ENCODE peak calls at places on chromosomes 12 and 14, in eight cellular contexts. Q is RWPE2, K is GM23338, C is astrocyte, A is PC-9, D is HCT116, X is kidney, J is adrenal gland. L is an unnamed sample. For H3K36me3, the result is how much of the 10 kb centered on the place peaks cover.

GRCh38 chr12:102562836-102563425 is 82.6 kb upstream of the IGF1 start:
- DNase-seq in Q (no peak), K (peak), C (no peak), A (peak), D (no peak), X (no peak), J (no peak), L (no peak)

GRCh38 chr12:6312529-6313325 is 2.2 kb downstream of the PLEKHG6 start:
- DNase-seq in Q (peak), K (peak), C (no peak), A (peak), D (no peak), X (peak), J (no peak), L (peak)

GRCh38 chr14:93269341-93270068 is 62.4 kb downstream of the UBR7 start:
- DNase-seq in Q (no peak), K (peak), C (peak), A (no peak), D (no peak), X (no peak), J (no peak), L (no peak)

GRCh38 chr12:4440187-4440941 is 5.3 kb downstream of the FGF6 start:
- DNase-seq in Q (no peak), K (peak), C (no peak), A (no peak), D (no peak), X (no peak), J (no peak), L (no peak)

GRCh38 chr12:1920436-1920835 is 2.0 kb upstream of the CACNA2D4 start:
- DNase-seq in Q (no peak), K (no peak), C (no peak), A (no peak), D (no peak), X (no peak), J (no peak), L (no peak)

GRCh38 chr12:120500577-120500976 is 4.7 kb downstream of the DYNLL1 start:
- DNase-seq in Q (no peak), K (no peak), C (no peak), A (no peak), D (no peak), X (no peak), J (no peak), L (no peak)

GRCh38 chr12:44217146-44217883 is 381.4 kb downstream of the TMEM117 start:
- DNase-seq in Q (no peak), K (no peak), C (no peak), A (no peak), D (no peak), X (no peak), J (no peak), L (no peak)

GRCh38 chr14:85731198-85731597 is 201.3 kb downstream of the FLRT2 start:
- DNase-seq in Q (no peak), K (no peak), C (peak), A (no peak), D (no peak), X (no peak), J (no peak), L (no peak)

GRCh38 chr14:54108481-54109471 is 152.2 kb upstream of the BMP4 start:
- DNase-seq in Q (no peak), K (no peak), C (peak), A (peak), D (peak), X (no peak), J (no peak), L (peak)
- H3K4me3 ChIP-seq in Q (no peak), K (no peak), C (no peak), A (no peak), D (no peak), X (no peak), J (no peak), L (no peak)

GRCh38 chr12:31235868-31236395 is 90.0 kb downstream of the SINHCAF start:
- DNase-seq in Q (no peak), K (no peak), C (no peak), A (no peak), D (no peak), X (peak), J (no peak), L (no peak)
- H3K36me3 ChIP-seq in Q (under half), K (under half), C (under half), A (under half), D (under half), X (under half), J (under half), L (under half)

GRCh38 chr14:105397350-105397931 is 897 bp upstream of the TEX22 start:
- DNase-seq in Q (no peak), K (no peak), C (no peak), A (no peak), D (no peak), X (peak), J (peak), L (no peak)
- H3K4me3 ChIP-seq in Q (no peak), K (peak), C (no peak), A (peak), D (peak), X (peak), J (peak), L (peak)

DNA sequence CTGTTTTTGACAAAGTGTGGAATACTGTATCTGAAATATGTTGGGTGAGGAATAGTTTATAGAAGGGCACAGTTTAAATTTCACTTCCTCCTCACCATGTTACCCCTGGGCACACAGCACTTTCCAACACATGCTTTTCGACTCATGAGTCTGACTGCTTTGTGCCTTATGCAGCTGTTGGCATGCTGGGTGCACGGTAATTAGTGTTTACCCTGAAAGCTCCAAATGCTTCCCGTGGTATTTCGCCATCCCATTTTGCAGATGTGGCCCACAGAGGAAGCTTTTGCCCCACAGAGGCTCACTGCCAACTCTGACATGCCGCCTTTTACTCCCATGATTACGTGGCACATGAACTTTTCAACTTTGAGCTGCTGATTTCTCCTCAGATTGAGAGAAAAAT is 168.6 kb downstream of the PRKCH start:
- DNase-seq in Q (no peak), K (no peak), C (no peak), A (peak), D (no peak), X (no peak), J (no peak), L (peak)
- H3K36me3 ChIP-seq in Q (under half), K (under half), C (under half), A (under half), D (under half), X (under half), J (under half), L (under half)

DNA sequence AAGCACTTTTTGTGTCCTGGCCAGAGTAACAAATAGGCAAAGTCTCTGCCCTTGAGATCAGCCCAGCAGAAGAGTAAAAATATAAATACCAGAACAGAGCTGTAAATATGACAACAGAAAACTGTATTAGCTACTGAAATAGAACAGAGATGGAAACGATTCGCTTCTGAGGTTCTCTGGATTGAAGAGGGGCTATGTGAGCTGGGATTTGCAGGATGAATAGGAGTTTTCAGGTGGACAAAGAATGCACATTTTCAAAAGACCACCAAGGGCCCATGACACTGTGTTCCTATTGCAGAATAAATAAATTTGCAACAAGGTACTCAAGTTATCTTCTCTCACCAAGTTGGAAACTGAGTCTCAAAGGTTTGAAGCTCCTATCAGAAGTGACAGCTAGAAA is 176.6 kb downstream of the BCL11B start:
- DNase-seq in Q (no peak), K (no peak), C (no peak), A (no peak), D (no peak), X (no peak), J (no peak), L (no peak)
- H3K4me3 ChIP-seq in Q (no peak), K (no peak), C (no peak), A (no peak), D (no peak), X (no peak), J (no peak), L (no peak)

GRCh38 chr12:113315358-113315757 is 19.6 kb downstream of the SLC8B1 start:
- DNase-seq in Q (no peak), K (no peak), C (no peak), A (no peak), D (no peak), X (no peak), J (no peak), L (no peak)
- H3K36me3 ChIP-seq in Q (under half), K (under half), C (under half), A (under half), D (under half), X (under half), J (under half), L (under half)

DNA sequence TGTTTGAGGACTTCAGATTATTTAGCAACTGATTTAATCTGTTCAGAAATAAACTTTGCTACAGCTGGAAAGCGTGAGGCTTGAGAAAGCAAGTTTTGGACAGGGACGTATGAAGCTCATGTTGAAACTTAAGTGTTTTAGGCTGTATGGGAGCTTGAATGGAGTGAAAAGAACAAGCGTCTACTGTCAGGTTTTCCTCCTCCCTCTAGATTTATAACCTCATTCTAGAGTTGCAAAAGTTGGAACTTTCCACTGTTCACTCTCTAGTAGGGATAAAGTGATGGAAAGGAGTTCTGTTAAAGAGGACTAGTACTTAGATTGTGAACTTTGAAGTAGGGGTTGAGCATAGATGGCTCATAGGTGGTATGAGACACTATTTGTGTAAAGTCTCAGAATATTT is 1.1 kb downstream of the PRPF39 start:
- DNase-seq in Q (no peak), K (no peak), C (peak), A (no peak), D (no peak), X (no peak), J (no peak), L (no peak)
- H3K4me3 ChIP-seq in Q (peak), K (peak), C (peak), A (peak), D (peak), X (peak), J (peak), L (peak)

GRCh38 chr14:68893566-68893965 is 85.5 kb downstream of the ACTN1 start:
- DNase-seq in Q (no peak), K (no peak), C (no peak), A (no peak), D (no peak), X (peak), J (no peak), L (no peak)
- H3K36me3 ChIP-seq in Q (half or more), K (under half), C (half or more), A (half or more), D (under half), X (under half), J (under half), L (under half)

GRCh38 chr14:90087433-90087832 is 25.6 kb downstream of the KCNK13 start:
- DNase-seq in Q (no peak), K (no peak), C (peak), A (peak), D (no peak), X (no peak), J (peak), L (peak)

GRCh38 chr14:90093942-90094595 is 32.3 kb downstream of the KCNK13 start:
- DNase-seq in Q (no peak), K (no peak), C (peak), A (peak), D (no peak), X (no peak), J (no peak), L (no peak)

GRCh38 chr14:90088160-90088559 is 26.4 kb downstream of the KCNK13 start:
- DNase-seq in Q (no peak), K (no peak), C (no peak), A (no peak), D (no peak), X (no peak), J (no peak), L (no peak)

DNA sequence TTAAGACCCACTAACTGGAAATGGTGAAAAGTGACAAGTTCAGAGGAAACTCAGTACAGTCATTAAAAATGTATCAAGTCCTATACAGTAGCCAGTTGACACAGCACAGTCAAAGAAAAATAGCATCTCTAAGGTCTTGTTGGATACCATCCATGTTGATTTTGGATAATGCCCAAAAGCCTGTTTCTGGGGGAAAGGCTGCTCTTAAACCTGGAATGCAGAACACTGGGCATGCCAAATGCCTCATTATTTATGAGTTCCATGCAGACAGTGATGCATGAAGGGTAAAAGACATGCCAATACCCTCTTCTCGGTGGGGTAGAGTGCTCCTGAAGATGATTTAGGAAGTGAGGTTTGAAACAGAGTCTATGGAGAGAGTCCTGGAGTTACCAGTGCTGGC is 29.6 kb downstream of the KCNK13 start:
- DNase-seq in Q (no peak), K (no peak), C (peak), A (peak), D (no peak), X (no peak), J (no peak), L (peak)
- H3K4me3 ChIP-seq in Q (no peak), K (no peak), C (no peak), A (no peak), D (no peak), X (no peak), J (no peak), L (no peak)

L was measured in MG63.